ENCODE peak calls at places on chromosomes 12 and 14, in four cellular contexts. A, R, B and U are unnamed samples.
A peak's percentile ranks its signal among the peaks of the same experiment; 100 is the strongest.

GRCh38 chr14:89013698-89014569 is 189.5 kb downstream of the TTC8 start:
- DNase-seq in A (no peak), R (no peak), B (no peak), U (no peak)

GRCh38 chr14:58752782-58753181 is 115.0 kb downstream of the DACT1 start:
- DNase-seq in A (no peak), R (no peak), B (no peak), U (peak; percentile 52)

GRCh38 chr12:20374775-20375174 is 6.4 kb downstream of the PDE3A start:
- DNase-seq in A (no peak), R (no peak), B (no peak), U (no peak)

GRCh38 chr12:124509676-124510300 is 57.6 kb downstream of the NCOR2 start:
- DNase-seq in A (peak; percentile 68), R (no peak), B (peak; percentile 68), U (no peak)

GRCh38 chr12:3076730-3077571 is at the start of gene TSPAN9:
- DNase-seq in A (peak; percentile 96), R (no peak), B (peak; percentile 45), U (no peak)

GRCh38 chr14:76950043-76951020 is 78.2 kb downstream of the IRF2BPL start:
- DNase-seq in A (peak; percentile 59), R (no peak), B (no peak), U (no peak)

GRCh38 chr14:105140581-105140980 is 28.0 kb downstream of the JAG2 start:
- DNase-seq in A (no peak), R (no peak), B (no peak), U (no peak)

GRCh38 chr12:107493646-107494045 is 192.0 kb upstream of the PWP1 start:
- DNase-seq in A (no peak), R (no peak), B (no peak), U (no peak)

GRCh38 chr12:112112423-112113132 is 4.0 kb upstream of the NAA25 start:
- DNase-seq in A (no peak), R (peak; percentile 84), B (peak; percentile 56), U (no peak)

GRCh38 chr14:69298131-69299071 is 38.4 kb downstream of the GALNT16 start:
- DNase-seq in A (no peak), R (no peak), B (no peak), U (peak; percentile 48)

GRCh38 chr14:75257241-75257640 is 21.4 kb upstream of the FOS start:
- DNase-seq in A (no peak), R (no peak), B (no peak), U (no peak)

GRCh38 chr14:99545574-99545973 is 58.4 kb downstream of the CCDC85C start:
- DNase-seq in A (no peak), R (no peak), B (no peak), U (no peak)

GRCh38 chr12:106760184-106760531 is 14.3 kb upstream of the RIC8B start:
- DNase-seq in A (no peak), R (no peak), B (peak; percentile 67), U (no peak)

GRCh38 chr12:10364839-10365681 is 24.8 kb downstream of the KLRK1 start:
- DNase-seq in A (peak; percentile 65), R (peak; percentile 71), B (peak; percentile 93), U (peak; percentile 60)

GRCh38 chr12:8590842-8591545 is 21.7 kb downstream of the AICDA start:
- DNase-seq in A (no peak), R (no peak), B (peak; percentile 69), U (no peak)

GRCh38 chr14:100623961-100624360 is 36.7 kb upstream of the BEGAIN start:
- DNase-seq in A (no peak), R (no peak), B (no peak), U (no peak)

GRCh38 chr12:55724226-55724939 is 4.2 kb downstream of the RDH5 start:
- DNase-seq in A (peak; percentile 53), R (no peak), B (peak; percentile 75), U (peak; percentile 22)

GRCh38 chr14:23556700-23557440 is 799 bp downstream of the THTPA start:
- DNase-seq in A (no peak), R (no peak), B (no peak), U (no peak)

GRCh38 chr14:65255029-65255545 is 152.8 kb upstream of the MAX start:
- DNase-seq in A (peak; percentile 35), R (peak; percentile 61), B (peak; percentile 90), U (no peak)

GRCh38 chr14:77124345-77125274 is 17.0 kb downstream of the ZDHHC22 start:
- DNase-seq in A (peak; percentile 88), R (no peak), B (peak; percentile 71), U (peak; percentile 96)

GRCh38 chr14:61930101-61930857 is 168.1 kb downstream of the SNAPC1 start:
- DNase-seq in A (no peak), R (no peak), B (peak; percentile 50), U (peak; percentile 15)

GRCh38 chr12:29970501-29970900 is 186.8 kb upstream of the TMTC1 start:
- DNase-seq in A (no peak), R (no peak), B (no peak), U (no peak)

GRCh38 chr12:46590991-46591703 is 218.6 kb upstream of the SLC38A2 start:
- DNase-seq in A (no peak), R (no peak), B (peak; percentile 26), U (no peak)

GRCh38 chr14:100308112-100308792 is 2.0 kb upstream of the SLC25A29 start:
- DNase-seq in A (no peak), R (no peak), B (peak; percentile 51), U (no peak)

GRCh38 chr12:105440037-105440664 is 109.7 kb downstream of the C12orf75 start:
- DNase-seq in A (no peak), R (no peak), B (no peak), U (no peak)

GRCh38 chr12:67280572-67280971 is 11.4 kb downstream of the CAND1 start:
- DNase-seq in A (no peak), R (no peak), B (no peak), U (no peak)

GRCh38 chr12:2666846-2667245 is 127.9 kb upstream of the FKBP4 start:
- DNase-seq in A (no peak), R (no peak), B (no peak), U (no peak)

GRCh38 chr12:19605720-19606119 is 166.4 kb downstream of the AEBP2 start:
- DNase-seq in A (no peak), R (no peak), B (no peak), U (no peak)

GRCh38 chr12:5078423-5078822 is 34.7 kb downstream of the KCNA5 start:
- DNase-seq in A (no peak), R (no peak), B (no peak), U (no peak)

GRCh38 chr12:102169922-102170698 is 27.5 kb downstream of the PMCH start:
- DNase-seq in A (peak; percentile 31), R (peak; percentile 4), B (peak; percentile 31), U (peak; percentile 1)

GRCh38 chr14:23360496-23360895 is 4.5 kb downstream of the EFS start:
- DNase-seq in A (no peak), R (no peak), B (peak; percentile 40), U (no peak)

GRCh38 chr12:55908726-55909512 is 18.8 kb downstream of the PYM1 start:
- DNase-seq in A (peak; percentile 42), R (no peak), B (no peak), U (no peak)

GRCh38 chr14:61470261-61470953 is 149.0 kb downstream of the PRKCH start:
- DNase-seq in A (peak; percentile 53), R (no peak), B (peak; percentile 74), U (peak; percentile 56)

GRCh38 chr12:452667-453210 is 7.0 kb upstream of the B4GALNT3 start:
- DNase-seq in A (no peak), R (no peak), B (no peak), U (no peak)

GRCh38 chr12:39224971-39225370 is 217.9 kb downstream of the KIF21A start:
- DNase-seq in A (no peak), R (no peak), B (no peak), U (no peak)

GRCh38 chr14:59583755-59584154 is 7.1 kb upstream of the CCDC175 start:
- DNase-seq in A (peak; percentile 19), R (no peak), B (peak; percentile 43), U (peak; percentile 65)

GRCh38 chr12:11707535-11707934 is 58.1 kb downstream of the ETV6 start:
- DNase-seq in A (no peak), R (no peak), B (no peak), U (no peak)

GRCh38 chr12:71556881-71557280 is 106.8 kb downstream of the ZFC3H1 start:
- DNase-seq in A (peak; percentile 80), R (peak; percentile 55), B (peak; percentile 96), U (no peak)

GRCh38 chr14:75143761-75144527 is 17.1 kb upstream of the NEK9 start:
- DNase-seq in A (no peak), R (no peak), B (no peak), U (no peak)